ENCODE peak calls at places on chromosomes 1 and 21, in seven cellular contexts. One of them, this sample, is unnamed.
A peak's percentile ranks its signal among the peaks of the same experiment; 100 is the strongest.

GRCh38 chr1:206748348-206749034 is 22.1 kb upstream of the IL19 start:
- DNase-seq in activated naive CD4-positive, alpha-beta T cell treated with anti-CD3 and anti-CD28 coated beads for 36 hours: no peak
- DNase-seq in testis: no peak
- DNase-seq in CD4-positive, alpha-beta memory T cell: no peak
- DNase-seq in GF-D8: no peak
- DNase-seq in stimulated activated CD4-positive, alpha-beta T cell treated with anti-CD3 and anti-CD28 coated beads, Interleukin-4, amount 100 ng/mL, for 1 hour: no peak
- DNase-seq in NCI-H1092: no peak
- DNase-seq in this sample: no peak

GRCh38 chr1:91836307-91837056 is 49.5 kb downstream of the TGFBR3 start:
- DNase-seq in activated naive CD4-positive, alpha-beta T cell treated with anti-CD3 and anti-CD28 coated beads for 36 hours: no peak
- DNase-seq in testis: no peak
- DNase-seq in CD4-positive, alpha-beta memory T cell: no peak
- DNase-seq in GF-D8: no peak
- DNase-seq in stimulated activated CD4-positive, alpha-beta T cell treated with anti-CD3 and anti-CD28 coated beads, Interleukin-4, amount 100 ng/mL, for 1 hour: no peak
- DNase-seq in NCI-H1092: no peak
- DNase-seq in this sample: no peak

GRCh38 chr1:228045871-228046270 is 36.6 kb upstream of the ARF1 start:
- DNase-seq in activated naive CD4-positive, alpha-beta T cell treated with anti-CD3 and anti-CD28 coated beads for 36 hours: no peak
- DNase-seq in testis: no peak
- DNase-seq in CD4-positive, alpha-beta memory T cell: no peak
- DNase-seq in GF-D8: no peak
- DNase-seq in stimulated activated CD4-positive, alpha-beta T cell treated with anti-CD3 and anti-CD28 coated beads, Interleukin-4, amount 100 ng/mL, for 1 hour: no peak
- DNase-seq in NCI-H1092: no peak
- DNase-seq in this sample: no peak

GRCh38 chr21:38910390-38911008 is 104.8 kb downstream of the ETS2 start:
- DNase-seq in activated naive CD4-positive, alpha-beta T cell treated with anti-CD3 and anti-CD28 coated beads for 36 hours: peak; percentile 62
- DNase-seq in testis: no peak
- DNase-seq in CD4-positive, alpha-beta memory T cell: no peak
- DNase-seq in GF-D8: no peak
- DNase-seq in stimulated activated CD4-positive, alpha-beta T cell treated with anti-CD3 and anti-CD28 coated beads, Interleukin-4, amount 100 ng/mL, for 1 hour: no peak
- DNase-seq in NCI-H1092: no peak
- DNase-seq in this sample: no peak

GRCh38 chr21:41596241-41596925 is 88.4 kb upstream of the TMPRSS2 start:
- DNase-seq in activated naive CD4-positive, alpha-beta T cell treated with anti-CD3 and anti-CD28 coated beads for 36 hours: no peak
- DNase-seq in testis: no peak
- DNase-seq in CD4-positive, alpha-beta memory T cell: no peak
- DNase-seq in GF-D8: no peak
- DNase-seq in stimulated activated CD4-positive, alpha-beta T cell treated with anti-CD3 and anti-CD28 coated beads, Interleukin-4, amount 100 ng/mL, for 1 hour: no peak
- DNase-seq in NCI-H1092: no peak
- DNase-seq in this sample: no peak

GRCh38 chr1:206885341-206886060 is 11.7 kb upstream of the IL24 start:
- DNase-seq in activated naive CD4-positive, alpha-beta T cell treated with anti-CD3 and anti-CD28 coated beads for 36 hours: no peak
- DNase-seq in testis: no peak
- DNase-seq in CD4-positive, alpha-beta memory T cell: no peak
- DNase-seq in GF-D8: no peak
- DNase-seq in stimulated activated CD4-positive, alpha-beta T cell treated with anti-CD3 and anti-CD28 coated beads, Interleukin-4, amount 100 ng/mL, for 1 hour: no peak
- DNase-seq in NCI-H1092: no peak
- DNase-seq in this sample: no peak

GRCh38 chr1:165661691-165662090 is 30.7 kb downstream of the MGST3 start:
- DNase-seq in activated naive CD4-positive, alpha-beta T cell treated with anti-CD3 and anti-CD28 coated beads for 36 hours: no peak
- DNase-seq in testis: no peak
- DNase-seq in CD4-positive, alpha-beta memory T cell: no peak
- DNase-seq in GF-D8: no peak
- DNase-seq in stimulated activated CD4-positive, alpha-beta T cell treated with anti-CD3 and anti-CD28 coated beads, Interleukin-4, amount 100 ng/mL, for 1 hour: no peak
- DNase-seq in NCI-H1092: no peak
- DNase-seq in this sample: no peak

GRCh38 chr1:36471830-36472641 is 7.9 kb upstream of the MRPS15 start:
- DNase-seq in activated naive CD4-positive, alpha-beta T cell treated with anti-CD3 and anti-CD28 coated beads for 36 hours: no peak
- DNase-seq in testis: no peak
- DNase-seq in CD4-positive, alpha-beta memory T cell: no peak
- DNase-seq in GF-D8: no peak
- DNase-seq in stimulated activated CD4-positive, alpha-beta T cell treated with anti-CD3 and anti-CD28 coated beads, Interleukin-4, amount 100 ng/mL, for 1 hour: no peak
- DNase-seq in NCI-H1092: no peak
- DNase-seq in this sample: no peak

GRCh38 chr1:171220551-171221175 is 27.6 kb upstream of the FMO1 start:
- DNase-seq in activated naive CD4-positive, alpha-beta T cell treated with anti-CD3 and anti-CD28 coated beads for 36 hours: no peak
- DNase-seq in testis: no peak
- DNase-seq in CD4-positive, alpha-beta memory T cell: no peak
- DNase-seq in GF-D8: no peak
- DNase-seq in stimulated activated CD4-positive, alpha-beta T cell treated with anti-CD3 and anti-CD28 coated beads, Interleukin-4, amount 100 ng/mL, for 1 hour: no peak
- DNase-seq in NCI-H1092: no peak
- DNase-seq in this sample: no peak

GRCh38 chr1:157691285-157691920 is 9.2 kb downstream of the FCRL3 start:
- DNase-seq in activated naive CD4-positive, alpha-beta T cell treated with anti-CD3 and anti-CD28 coated beads for 36 hours: no peak
- DNase-seq in testis: no peak
- DNase-seq in CD4-positive, alpha-beta memory T cell: no peak
- DNase-seq in GF-D8: no peak
- DNase-seq in stimulated activated CD4-positive, alpha-beta T cell treated with anti-CD3 and anti-CD28 coated beads, Interleukin-4, amount 100 ng/mL, for 1 hour: no peak
- DNase-seq in NCI-H1092: no peak
- DNase-seq in this sample: no peak

GRCh38 chr1:226738995-226739695 is at the start of gene ITPKB:
- DNase-seq in activated naive CD4-positive, alpha-beta T cell treated with anti-CD3 and anti-CD28 coated beads for 36 hours: peak; percentile 77
- DNase-seq in testis: peak; percentile 75
- DNase-seq in CD4-positive, alpha-beta memory T cell: peak; percentile 94
- DNase-seq in GF-D8: peak; percentile 93
- DNase-seq in stimulated activated CD4-positive, alpha-beta T cell treated with anti-CD3 and anti-CD28 coated beads, Interleukin-4, amount 100 ng/mL, for 1 hour: peak; percentile 51
- DNase-seq in NCI-H1092: no peak
- DNase-seq in this sample: peak; percentile 26

GRCh38 chr1:160466966-160467365 is 56.1 kb downstream of the SLAMF6 start:
- DNase-seq in activated naive CD4-positive, alpha-beta T cell treated with anti-CD3 and anti-CD28 coated beads for 36 hours: no peak
- DNase-seq in testis: no peak
- DNase-seq in CD4-positive, alpha-beta memory T cell: no peak
- DNase-seq in GF-D8: no peak
- DNase-seq in stimulated activated CD4-positive, alpha-beta T cell treated with anti-CD3 and anti-CD28 coated beads, Interleukin-4, amount 100 ng/mL, for 1 hour: no peak
- DNase-seq in NCI-H1092: no peak
- DNase-seq in this sample: no peak

GRCh38 chr1:11858968-11859871 is 475 bp upstream of the NPPB start:
- DNase-seq in activated naive CD4-positive, alpha-beta T cell treated with anti-CD3 and anti-CD28 coated beads for 36 hours: peak; percentile 75
- DNase-seq in testis: peak; percentile 75
- DNase-seq in CD4-positive, alpha-beta memory T cell: peak; percentile 62
- DNase-seq in GF-D8: no peak
- DNase-seq in stimulated activated CD4-positive, alpha-beta T cell treated with anti-CD3 and anti-CD28 coated beads, Interleukin-4, amount 100 ng/mL, for 1 hour: peak; percentile 74
- DNase-seq in NCI-H1092: no peak
- DNase-seq in this sample: peak; percentile 33

GRCh38 chr1:213335084-213335483 is 284.0 kb downstream of the RPS6KC1 start:
- DNase-seq in activated naive CD4-positive, alpha-beta T cell treated with anti-CD3 and anti-CD28 coated beads for 36 hours: no peak
- DNase-seq in testis: no peak
- DNase-seq in CD4-positive, alpha-beta memory T cell: no peak
- DNase-seq in GF-D8: no peak
- DNase-seq in stimulated activated CD4-positive, alpha-beta T cell treated with anti-CD3 and anti-CD28 coated beads, Interleukin-4, amount 100 ng/mL, for 1 hour: no peak
- DNase-seq in NCI-H1092: no peak
- DNase-seq in this sample: no peak

GRCh38 chr1:66331641-66332523 is 202.1 kb upstream of the SGIP1 start:
- DNase-seq in activated naive CD4-positive, alpha-beta T cell treated with anti-CD3 and anti-CD28 coated beads for 36 hours: peak; percentile 76
- DNase-seq in testis: peak; percentile 65
- DNase-seq in CD4-positive, alpha-beta memory T cell: peak; percentile 45
- DNase-seq in GF-D8: no peak
- DNase-seq in stimulated activated CD4-positive, alpha-beta T cell treated with anti-CD3 and anti-CD28 coated beads, Interleukin-4, amount 100 ng/mL, for 1 hour: peak; percentile 48
- DNase-seq in NCI-H1092: no peak
- DNase-seq in this sample: peak; percentile 40

GRCh38 chr1:34359411-34359810 is 182.7 kb downstream of the C1orf94 start:
- DNase-seq in activated naive CD4-positive, alpha-beta T cell treated with anti-CD3 and anti-CD28 coated beads for 36 hours: no peak
- DNase-seq in testis: no peak
- DNase-seq in CD4-positive, alpha-beta memory T cell: no peak
- DNase-seq in GF-D8: no peak
- DNase-seq in stimulated activated CD4-positive, alpha-beta T cell treated with anti-CD3 and anti-CD28 coated beads, Interleukin-4, amount 100 ng/mL, for 1 hour: no peak
- DNase-seq in NCI-H1092: no peak
- DNase-seq in this sample: no peak

GRCh38 chr1:184545601-184546000 is 158.8 kb downstream of the C1orf21 start:
- DNase-seq in activated naive CD4-positive, alpha-beta T cell treated with anti-CD3 and anti-CD28 coated beads for 36 hours: no peak
- DNase-seq in testis: no peak
- DNase-seq in CD4-positive, alpha-beta memory T cell: no peak
- DNase-seq in GF-D8: no peak
- DNase-seq in stimulated activated CD4-positive, alpha-beta T cell treated with anti-CD3 and anti-CD28 coated beads, Interleukin-4, amount 100 ng/mL, for 1 hour: no peak
- DNase-seq in NCI-H1092: no peak
- DNase-seq in this sample: no peak